ENCODE peak calls at places on chromosomes 12 and 14, in nine cellular contexts. M is osteocyte; R is body of pancreas; F is hepatocyte; D is neural crest cell; S is CD4-positive, alpha-beta T cell; L is brain microvascular endothelial cell; U is stomach; E is Panc1. I is an unnamed sample.

GRCh38 chr12:58850826-58851225 is 69.5 kb downstream of the LRIG3 start:
- DNase-seq in F (no peak), E (no peak), S (no peak), L (no peak), D (no peak), R (no peak), U (no peak), M (no peak), I (peak; percentile 4)

GRCh38 chr12:121648458-121649028 is 20.9 kb downstream of the MORN3 start:
- DNase-seq in L (no peak), S (no peak), E (no peak), F (no peak), R (no peak), D (no peak), U (no peak), M (no peak), I (no peak)

GRCh38 chr12:130462558-130462924 is 124.9 kb downstream of the PIWIL1 start:
- DNase-seq in S (no peak), M (no peak), E (no peak), U (no peak), D (no peak), L (no peak), F (no peak), R (no peak), I (no peak)

GRCh38 chr14:51157012-51157411 is 62.1 kb upstream of the TRIM9 start:
- DNase-seq in U (no peak), D (no peak), L (no peak), E (peak; percentile 1), F (peak; percentile 14), R (no peak), S (no peak), M (no peak), I (no peak)

GRCh38 chr12:12975322-12976077 is 23.5 kb upstream of the GPRC5D start:
- DNase-seq in D (no peak), F (no peak), R (peak; percentile 14), E (no peak), M (no peak), U (peak; percentile 46), S (no peak), L (peak; percentile 50), I (peak; percentile 55)

GRCh38 chr14:54894995-54895394 is 7.6 kb downstream of the GCH1 start:
- DNase-seq in M (no peak), L (peak; percentile 51), S (no peak), E (no peak), D (no peak), R (no peak), U (no peak), F (no peak), I (peak; percentile 20)

GRCh38 chr12:48973531-48973930 is 2.0 kb upstream of the WNT10B start:
- DNase-seq in M (no peak), U (no peak), F (no peak), E (no peak), S (no peak), D (no peak), L (no peak), R (no peak), I (no peak)

GRCh38 chr14:64763089-64763782 is 59.0 kb downstream of the PLEKHG3 start:
- DNase-seq in R (no peak), L (no peak), D (no peak), F (no peak), S (no peak), E (no peak), M (no peak), U (no peak), I (no peak)

GRCh38 chr12:41190360-41190759 is 2.2 kb downstream of the PDZRN4 start:
- DNase-seq in S (no peak), R (no peak), L (peak; percentile 34), U (no peak), M (no peak), F (peak; percentile 38), E (no peak), D (no peak), I (no peak)

GRCh38 chr14:24157331-24157730 is 3.7 kb upstream of the IRF9 start:
- DNase-seq in L (no peak), D (no peak), R (no peak), U (no peak), F (no peak), E (no peak), S (no peak), M (no peak), I (no peak)

GRCh38 chr12:356276-356988 is 32.7 kb downstream of the KDM5A start:
- DNase-seq in U (no peak), M (no peak), F (no peak), R (no peak), L (peak; percentile 4), D (no peak), S (no peak), E (no peak), I (peak; percentile 27)

GRCh38 chr12:54980341-54980740 is 4.2 kb downstream of the TESPA1 start:
- DNase-seq in M (no peak), E (no peak), F (no peak), D (no peak), U (no peak), R (no peak), L (no peak), S (peak; percentile 55), I (no peak)

DNA sequence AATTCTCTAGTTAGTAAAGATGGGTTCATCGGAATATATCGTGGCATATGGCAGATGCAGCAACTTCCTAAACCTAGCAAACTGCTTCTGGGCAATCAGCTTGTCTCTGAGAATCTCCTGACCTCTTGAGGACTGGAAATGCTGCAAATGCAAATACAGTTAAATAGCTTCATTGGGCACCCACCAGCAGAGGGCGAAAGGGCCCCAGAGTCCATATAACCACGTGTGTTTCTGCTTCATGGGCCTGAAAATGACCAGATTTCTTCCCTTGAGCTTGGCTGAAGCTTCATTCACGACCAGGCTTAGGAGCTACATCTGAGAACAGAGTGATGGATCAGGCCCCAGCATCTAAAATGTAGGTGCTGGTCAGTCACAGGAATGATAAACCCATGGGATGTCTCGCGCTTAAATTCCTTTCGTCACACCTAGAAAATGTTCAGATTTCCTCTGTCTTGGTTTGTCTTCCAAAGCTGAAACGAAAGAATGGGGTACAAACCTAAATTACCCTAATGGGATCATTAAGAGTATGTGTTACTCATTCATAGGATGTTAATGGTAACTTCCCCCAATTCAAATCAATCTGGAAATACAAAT is 1482.5 kb upstream of the TMEM132C start:
- DNase-seq in F (peak; percentile 79), S (no peak), D (peak; percentile 52), R (peak; percentile 77), U (peak; percentile 39), M (no peak), E (no peak), L (peak; percentile 24), I (peak; percentile 4)
- TF ChIP-seq CTCF in F (peak; percentile 76), S (peak; percentile 19), D (peak; percentile 70), R (peak; percentile 58), U (peak; percentile 50), M (no peak), E (peak; percentile 70), L (peak; percentile 35), I (peak; percentile 56)

DNA sequence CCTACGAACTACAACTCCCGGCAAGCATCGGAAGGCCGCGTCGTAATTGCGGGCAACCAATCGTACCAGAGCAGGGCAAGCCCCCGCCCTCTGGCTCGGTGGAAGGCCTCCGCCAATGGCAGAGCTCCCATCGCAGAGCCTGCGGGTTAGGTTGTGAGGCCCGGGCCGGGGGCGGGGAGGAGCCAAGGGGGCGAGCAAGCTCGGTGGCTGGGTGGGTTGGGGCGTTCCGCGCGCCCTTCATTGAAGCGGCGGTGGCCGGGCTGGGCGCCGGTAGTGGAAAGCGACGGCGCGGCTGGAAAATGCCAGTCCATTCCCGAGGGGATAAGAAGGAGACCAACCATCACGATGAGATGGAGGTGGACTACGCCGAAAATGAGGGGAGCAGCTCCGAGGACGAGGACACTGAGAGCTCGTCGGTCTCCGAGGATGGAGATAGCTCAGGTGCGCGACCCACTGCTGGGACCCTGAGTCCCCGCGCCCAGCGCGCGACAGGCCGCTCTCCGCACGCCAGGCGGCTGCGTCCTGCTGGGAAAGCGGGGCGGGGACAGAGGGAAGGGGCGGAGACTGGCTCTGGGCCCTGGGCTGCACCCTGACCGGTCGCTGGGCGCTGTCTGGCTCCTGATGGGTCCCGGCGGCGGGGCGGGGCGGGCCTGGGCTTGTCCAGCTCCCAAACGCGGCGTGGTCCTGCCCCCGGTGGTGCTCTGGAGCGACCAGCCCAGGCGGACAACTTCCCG is at the start of gene BRMS1L:
- DNase-seq in L (peak; percentile 99), S (peak; percentile 95), E (peak; percentile 93), U (peak; percentile 97), R (peak; percentile 99), M (peak; percentile 99), F (peak; percentile 98), D (peak; percentile 96), I (peak; percentile 98)
- TF ChIP-seq CTCF in L (no peak), S (no peak), E (no peak), U (no peak), R (no peak), M (no peak), F (no peak), D (peak; percentile 20), I (no peak)

DNA sequence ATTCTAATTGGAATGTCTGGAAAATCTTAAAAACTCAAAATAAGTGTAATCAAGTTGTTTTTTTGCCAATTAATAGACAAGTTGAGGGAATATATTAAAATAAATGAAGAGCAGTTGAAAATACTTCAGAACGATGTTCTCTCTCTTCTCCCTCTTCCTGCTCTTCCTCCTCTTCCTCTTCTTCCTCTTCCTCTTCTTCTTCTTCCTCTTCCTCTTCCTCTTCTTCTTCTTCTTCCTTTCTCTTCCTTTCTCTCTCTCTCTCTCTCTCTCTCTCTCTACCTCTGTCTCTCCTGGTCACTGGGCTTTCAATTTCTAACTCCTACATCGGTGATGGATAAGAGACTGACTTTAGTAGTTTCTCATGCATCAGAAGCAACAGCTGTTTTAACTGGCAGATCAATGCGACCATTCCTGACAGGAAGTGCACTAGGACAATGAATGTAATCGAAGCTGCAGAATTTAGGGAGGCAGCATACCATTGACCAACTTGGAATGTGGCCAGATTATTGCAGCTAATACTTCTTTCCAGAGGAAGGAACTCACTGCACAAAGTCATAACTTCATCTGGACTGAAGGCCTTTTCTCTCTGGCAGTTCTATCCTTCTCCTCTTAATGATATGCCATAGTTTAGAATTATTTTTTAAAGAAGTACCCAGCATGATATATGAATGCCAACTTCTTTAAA is 13.8 kb upstream of the TMTC2 start:
- DNase-seq in M (no peak), E (no peak), F (no peak), R (no peak), S (no peak), L (no peak), D (no peak), U (no peak), I (no peak)
- TF ChIP-seq CTCF in M (no peak), E (no peak), F (no peak), R (no peak), S (no peak), L (no peak), D (no peak), U (no peak), I (no peak)

DNA sequence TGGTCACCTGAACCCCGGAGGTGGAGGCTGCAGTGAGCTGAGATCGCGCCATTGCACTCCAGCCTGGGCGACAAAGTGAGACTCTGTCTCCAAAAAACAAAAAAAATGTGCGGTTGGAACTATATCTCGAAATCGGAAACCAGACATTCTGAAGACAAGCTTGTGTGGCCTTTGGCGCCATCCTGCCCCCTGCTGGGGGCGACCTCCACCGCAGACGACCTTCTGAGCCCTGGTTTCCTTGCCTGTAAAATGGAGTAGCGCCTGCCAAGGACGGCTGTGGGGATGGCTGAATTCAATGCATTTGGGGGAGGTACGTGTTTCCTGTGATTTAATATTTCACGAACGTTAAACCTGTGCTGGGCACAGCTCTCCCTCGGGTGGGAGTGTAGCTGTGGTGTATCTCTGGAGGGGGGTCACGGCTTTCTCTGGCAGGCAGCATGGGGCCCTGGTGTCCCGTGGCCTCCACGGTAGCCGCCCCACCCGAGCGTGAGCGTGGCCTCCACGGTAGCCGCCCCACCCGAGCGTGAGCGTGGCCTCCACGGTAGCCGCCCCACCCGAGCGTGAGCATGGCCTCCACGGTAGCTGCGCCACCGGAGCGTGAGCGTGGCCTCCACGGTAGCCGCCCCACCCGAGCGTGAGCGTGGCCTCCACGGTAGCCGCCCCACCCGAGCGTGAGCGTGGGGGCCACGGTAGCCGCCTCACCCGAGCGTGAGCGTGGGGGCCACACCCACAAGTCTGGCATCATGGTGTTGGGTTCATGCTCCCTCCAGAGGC is 55.3 kb downstream of the LRCOL1 start:
- DNase-seq in U (no peak), R (peak; percentile 52), D (peak; percentile 29), L (no peak), M (no peak), E (no peak), S (no peak), F (no peak), I (no peak)
- TF ChIP-seq CTCF in U (no peak), R (no peak), D (peak; percentile 58), L (peak; percentile 43), M (peak; percentile 24), E (peak; percentile 80), S (no peak), F (peak; percentile 36), I (peak; percentile 62)

I was measured in HFFc6.